ENCODE peak calls at places on chromosomes 6 and 20, in four cellular contexts. W is astrocyte of the spinal cord, N is GM12878, Y is colonic mucosa. L is an unnamed sample.

GRCh38 chr6:66662196-66662595 is 955.2 kb upstream of the EYS start:
- DNase-seq in N (no peak), Y (no peak), W (peak), L (peak)

GRCh38 chr6:34148864-34149810 is 3.2 kb upstream of the GRM4 start:
- DNase-seq in Y (no peak), W (no peak), N (no peak), L (no peak)

GRCh38 chr6:148152244-148152643 is 190.4 kb upstream of the SASH1 start:
- DNase-seq in Y (no peak), W (no peak), N (no peak), L (no peak)

GRCh38 chr6:136579800-136580199 is 29.6 kb upstream of the MAP7 start:
- DNase-seq in W (no peak), Y (no peak), N (no peak), L (peak)

GRCh38 chr6:85015396-85015990 is 251.1 kb upstream of the TBX18 start:
- DNase-seq in W (peak), N (no peak), Y (peak), L (peak)

GRCh38 chr20:62808211-62808865 is 3.7 kb downstream of the OGFR start:
- DNase-seq in W (peak), N (no peak), Y (peak), L (peak)

GRCh38 chr6:145015739-145016558 is 719.4 kb downstream of the EPM2A start:
- DNase-seq in N (peak), Y (no peak), W (peak), L (peak)

GRCh38 chr20:32021091-32021490 is 10.9 kb downstream of the CCM2L start:
- DNase-seq in W (no peak), Y (no peak), N (no peak), L (no peak)

GRCh38 chr6:36387440-36388303 is at the start of gene ETV7:
- DNase-seq in N (no peak), Y (peak), W (no peak), L (peak)

GRCh38 chr20:16262594-16262993 is 310.7 kb downstream of the KIF16B start:
- DNase-seq in N (no peak), Y (no peak), W (no peak), L (no peak)

GRCh38 chr6:89797317-89797716 is 22.3 kb downstream of the MDN1 start:
- DNase-seq in Y (no peak), N (no peak), W (peak), L (no peak)

GRCh38 chr6:111658445-111659154 is 52.9 kb upstream of the TRAF3IP2 start:
- DNase-seq in N (no peak), Y (no peak), W (peak), L (peak)

GRCh38 chr6:37324131-37325033 is 29.4 kb upstream of the RNF8 start:
- DNase-seq in W (peak), N (no peak), Y (no peak), L (no peak)

GRCh38 chr6:111941686-111942330 is 68.6 kb upstream of the FYN start:
- DNase-seq in N (no peak), W (no peak), Y (no peak), L (peak)

GRCh38 chr6:170510631-170511030 is 42.5 kb downstream of the PSMB1 start:
- DNase-seq in W (no peak), Y (no peak), N (no peak), L (no peak)

GRCh38 chr6:170512249-170512648 is 40.9 kb downstream of the PSMB1 start:
- DNase-seq in W (no peak), N (no peak), Y (no peak), L (no peak)

GRCh38 chr6:170516783-170517616 is 36.1 kb downstream of the PSMB1 start:
- DNase-seq in N (no peak), Y (peak), W (peak), L (peak)

GRCh38 chr6:170514908-170515307 is 38.2 kb downstream of the PSMB1 start:
- DNase-seq in N (no peak), W (no peak), Y (no peak), L (no peak)
- TF ChIP-seq CTCF in N (no peak), W (no peak), Y (no peak), L (no peak)

GRCh38 chr6:68895929-68896328 is 260.8 kb downstream of the ADGRB3 start:
- DNase-seq in W (no peak), N (no peak), Y (no peak), L (no peak)

DNA sequence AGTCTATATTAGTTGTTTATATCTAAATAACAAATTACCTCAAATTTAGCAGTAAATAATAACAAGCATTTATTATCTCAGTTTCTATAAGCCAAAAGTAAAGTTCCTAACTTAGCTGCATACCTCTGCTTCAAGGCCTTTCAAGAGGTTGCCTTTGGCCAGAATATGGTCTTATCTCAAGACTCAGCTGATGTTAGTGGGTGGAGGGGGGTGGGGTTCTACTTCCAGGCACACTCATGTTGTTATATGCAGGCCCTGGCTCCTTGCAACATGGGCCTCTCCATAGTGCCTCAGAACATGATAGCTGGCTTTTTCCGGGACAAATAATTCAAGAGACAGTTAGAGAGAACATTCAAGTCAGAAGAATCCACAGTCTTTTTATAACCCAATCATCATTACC is 266.0 kb downstream of the ADGRB3 start:
- DNase-seq in Y (no peak), N (no peak), W (no peak), L (no peak)
- H3K4me3 ChIP-seq in Y (no peak), N (no peak), W (no peak), L (no peak)

GRCh38 chr6:165484178-165484889 is 174.9 kb upstream of the C6orf118 start:
- DNase-seq in N (peak), W (no peak), Y (no peak), L (no peak)

GRCh38 chr6:165486183-165487137 is 176.6 kb downstream of the PDE10A start:
- DNase-seq in Y (no peak), N (peak), W (no peak), L (no peak)

GRCh38 chr6:165487347-165487746 is 175.7 kb downstream of the PDE10A start:
- DNase-seq in N (no peak), Y (no peak), W (no peak), L (no peak)

GRCh38 chr6:165487950-165488349 is 175.1 kb downstream of the PDE10A start:
- DNase-seq in W (no peak), N (no peak), Y (no peak), L (no peak)

DNA sequence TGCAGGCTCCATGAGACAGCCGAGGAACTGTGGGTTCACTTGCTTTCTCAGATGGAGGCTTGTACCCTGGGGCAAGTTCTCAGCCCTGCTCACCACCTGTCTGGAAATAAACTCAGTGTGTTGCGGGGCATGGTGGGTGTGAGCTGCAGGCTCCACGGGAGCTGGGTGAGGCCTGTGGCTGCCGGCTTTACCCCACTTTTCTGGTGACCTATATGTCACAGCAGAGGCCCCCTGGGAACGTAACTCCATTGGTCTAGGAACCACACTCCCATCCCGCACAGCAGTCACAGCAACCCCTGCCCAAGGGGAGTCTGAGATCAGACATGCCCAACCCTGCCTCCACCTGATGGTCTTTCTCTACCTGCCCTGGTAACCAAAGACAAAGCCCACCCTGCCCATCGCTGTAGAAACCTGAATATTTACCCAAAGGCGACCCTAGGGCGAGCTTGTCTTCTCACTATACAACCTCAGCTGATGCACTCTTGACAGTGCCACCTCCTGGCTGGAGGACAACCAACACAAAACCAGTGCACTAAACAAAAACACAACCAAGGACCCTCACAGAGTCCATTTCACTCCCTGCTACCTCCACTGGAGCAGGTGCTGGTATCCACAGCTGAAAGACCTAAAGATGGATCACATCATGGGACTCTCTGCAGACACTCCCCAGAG is 174.3 kb downstream of the PDE10A start:
- DNase-seq in W (no peak), Y (no peak), N (no peak), L (no peak)
- TF ChIP-seq CTCF in W (no peak), Y (no peak), N (no peak), L (no peak)

GRCh38 chr6:108168501-108168979 is 2.7 kb downstream of the NR2E1 start:
- DNase-seq in W (peak), Y (no peak), N (no peak), L (peak)
- H3K4me3 ChIP-seq in W (no peak), Y (peak), N (no peak), L (no peak)

GRCh38 chr20:10558635-10559187 is 115.1 kb downstream of the JAG1 start:
- DNase-seq in Y (no peak), W (peak), N (peak), L (peak)
- TF ChIP-seq CTCF in Y (no peak), W (peak), N (no peak), L (peak)

GRCh38 chr6:31558318-31558625 is 10.9 kb downstream of the NFKBIL1 start:
- DNase-seq in W (no peak), Y (no peak), N (no peak), L (no peak)

GRCh38 chr6:31560697-31561058 is 11.4 kb upstream of the LTA start:
- DNase-seq in N (no peak), W (no peak), Y (no peak), L (no peak)

GRCh38 chr6:31558631-31559500 is 11.5 kb downstream of the NFKBIL1 start:
- DNase-seq in N (peak), Y (no peak), W (no peak), L (peak)

GRCh38 chr6:31559606-31559957 is 12.2 kb downstream of the NFKBIL1 start:
- DNase-seq in W (no peak), N (no peak), Y (no peak), L (no peak)

GRCh38 chr6:31559958-31560696 is 12.0 kb upstream of the LTA start:
- DNase-seq in Y (no peak), W (peak), N (peak), L (peak)
- H3K4me3 ChIP-seq in Y (no peak), W (no peak), N (peak), L (no peak)

DNA sequence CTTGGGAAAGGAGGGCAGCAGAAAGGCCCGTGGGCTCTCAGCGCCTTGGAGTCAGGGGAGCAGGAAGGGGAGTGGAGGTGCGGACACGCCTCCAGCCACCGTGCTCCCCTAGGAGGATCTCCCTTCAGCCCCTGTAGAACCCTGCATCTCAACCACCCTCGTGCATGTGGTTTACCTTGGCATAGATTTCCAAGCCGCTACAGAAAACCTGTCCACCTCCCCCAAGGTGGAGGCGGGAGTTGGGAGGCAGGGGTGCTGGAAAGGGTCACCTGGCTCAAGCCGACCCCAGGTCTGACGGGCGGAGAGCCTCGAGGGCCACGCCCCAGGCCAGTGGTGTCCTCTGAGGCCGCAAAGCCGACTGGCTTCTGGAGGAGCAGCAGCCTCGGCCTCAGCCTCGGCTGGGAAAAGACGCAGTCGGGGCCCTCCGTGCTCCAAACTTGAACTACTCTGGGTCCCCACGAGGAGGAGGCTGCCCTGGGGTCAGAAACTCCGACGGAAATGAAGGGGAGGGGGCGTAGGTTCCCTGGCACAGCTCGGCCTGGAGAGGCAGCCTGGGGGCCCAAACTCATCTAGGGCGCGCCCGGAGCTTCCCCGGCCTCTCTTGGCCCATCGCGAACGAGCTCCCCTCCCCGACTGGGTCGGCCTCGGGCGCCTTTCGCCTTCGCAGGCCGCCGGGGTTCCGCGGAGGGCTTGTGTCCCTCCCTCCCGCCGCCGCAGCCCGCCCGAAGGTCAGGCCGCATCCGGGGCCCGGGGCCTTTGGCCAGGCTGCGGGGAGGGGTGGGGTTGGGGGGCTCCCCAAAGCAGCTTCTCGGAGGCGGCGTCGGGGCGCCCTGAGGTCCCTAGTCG is 6.3 kb upstream of the FOXF2 start:
- DNase-seq in N (no peak), W (no peak), Y (no peak), L (no peak)
- TF ChIP-seq CTCF in N (no peak), W (no peak), Y (no peak), L (no peak)

DNA sequence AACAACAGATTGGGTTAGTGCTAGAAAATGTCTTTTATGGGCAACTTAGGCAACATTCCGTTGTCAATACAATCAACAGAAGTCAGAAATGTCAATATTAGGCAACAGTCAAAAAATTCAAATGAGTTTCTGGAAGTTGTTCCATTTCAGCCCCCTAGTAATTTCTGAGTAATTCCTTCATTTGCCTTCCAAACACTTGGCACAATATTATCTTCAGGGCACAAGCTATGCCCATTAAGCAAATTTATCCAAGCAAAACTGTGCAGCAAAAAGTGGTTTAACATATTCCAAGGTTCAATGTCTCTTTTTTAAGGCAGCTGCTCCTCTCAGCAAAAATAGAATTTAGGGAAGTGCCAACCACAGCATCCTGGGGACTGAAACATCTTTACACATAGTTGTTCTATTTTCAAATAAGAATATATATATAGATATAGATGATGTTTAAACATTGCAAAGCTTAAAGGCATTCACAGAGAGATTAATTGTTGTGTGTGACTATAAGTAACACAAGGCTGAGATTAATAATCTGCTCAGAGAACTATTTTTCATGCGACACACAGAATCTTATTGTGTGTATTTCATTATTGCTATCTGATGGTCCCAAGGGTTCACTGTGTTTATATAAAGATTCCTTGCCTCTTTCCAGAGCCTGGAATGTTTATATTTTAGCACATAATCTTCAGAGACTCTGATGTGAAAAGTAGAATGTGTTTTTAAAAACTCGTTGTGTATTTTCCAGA is 75.2 kb upstream of the ADTRP start:
- DNase-seq in Y (no peak), N (no peak), W (no peak), L (peak)
- H3K4me3 ChIP-seq in Y (no peak), N (no peak), W (no peak), L (no peak)

GRCh38 chr6:140050232-140050995 is 676.0 kb upstream of the CITED2 start:
- DNase-seq in Y (no peak), W (peak), N (no peak), L (no peak)

GRCh38 chr6:140048202-140048790 is 673.8 kb upstream of the CITED2 start:
- DNase-seq in W (no peak), N (no peak), Y (no peak), L (no peak)

GRCh38 chr6:140047321-140047720 is 672.9 kb upstream of the CITED2 start:
- DNase-seq in W (no peak), Y (no peak), N (no peak), L (no peak)

GRCh38 chr6:140051521-140052455 is 677.3 kb upstream of the CITED2 start:
- DNase-seq in W (peak), Y (no peak), N (no peak), L (peak)

DNA sequence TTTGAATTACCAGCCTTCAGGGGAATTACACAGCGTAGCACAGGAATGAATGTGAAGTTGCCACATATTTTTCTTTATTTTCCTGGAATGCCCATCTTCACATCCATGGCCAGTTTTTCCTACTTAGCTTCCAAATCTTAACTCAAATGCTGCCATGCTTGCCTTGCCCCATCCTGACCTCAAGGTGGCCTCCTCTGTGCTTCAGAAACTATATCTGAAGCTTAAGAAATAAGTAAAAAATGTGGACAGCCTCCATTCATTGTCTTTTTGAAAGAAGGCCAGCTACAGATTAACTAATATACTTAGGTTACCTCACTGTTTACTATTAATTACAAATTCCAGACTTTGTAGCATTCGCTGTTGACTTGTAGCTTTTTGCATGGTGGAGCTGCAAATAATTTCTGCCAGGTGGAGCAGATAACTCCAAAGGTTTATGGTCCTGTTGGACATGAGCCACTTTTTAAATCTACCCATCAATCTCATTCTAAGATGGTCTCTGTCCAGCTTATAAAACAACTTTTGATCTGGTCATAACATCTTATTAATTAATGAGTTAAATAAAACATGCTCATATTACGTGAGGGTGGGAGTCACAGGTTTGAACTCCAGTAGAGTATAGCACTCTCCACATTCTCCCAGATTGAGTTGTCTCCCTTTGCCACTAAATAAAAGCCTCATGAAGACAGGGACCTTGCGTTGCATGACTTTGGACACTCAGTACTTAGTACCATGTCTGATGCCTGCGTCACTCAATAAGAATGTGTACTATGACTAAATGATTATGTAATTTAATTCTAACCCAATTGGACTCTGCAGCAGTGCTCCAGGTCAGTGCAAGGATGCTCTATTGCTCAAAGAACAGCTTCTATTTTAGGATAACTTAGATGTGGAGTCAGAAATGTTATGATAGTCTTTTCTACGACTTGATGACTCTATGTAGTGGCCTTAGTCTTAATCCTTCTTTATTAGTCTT is 678.6 kb upstream of the CITED2 start:
- DNase-seq in W (peak), Y (no peak), N (no peak), L (peak)
- TF ChIP-seq CTCF in W (peak), Y (peak), N (peak), L (peak)

GRCh38 chr6:158517581-158517980 is 42.3 kb upstream of the TMEM181 start:
- DNase-seq in Y (no peak), N (peak), W (peak), L (no peak)
- H3K4me3 ChIP-seq in Y (no peak), N (no peak), W (no peak), L (no peak)

L was measured in fibroblast of villous mesenchyme.